ENCODE peak calls at places on chromosomes 13 and 19, in six cellular contexts. Y is NCI-H1092 treated with DMSO at 0.1 percent for 48 hours; T is posterior vena cava; D is activated naive CD4-positive, alpha-beta T cell treated with Interleukin-2 at 50 U/mL for 16 hours; I is nucleus accumbens; R is T-helper 2 cell treated with Interferon-gamma antibody and Interleukin-4, amounts not matched to agents 5 μg/mL and 100 μg/mL, for 36 hours. B is an unnamed sample.

GRCh38 chr13:39581177-39581576 is 21.8 kb downstream of the LHFPL6 start:
- DNase-seq in Y (no peak), T (no peak), D (no peak), I (no peak), R (no peak), B (no peak)

GRCh38 chr13:91930687-91931086 is 532.3 kb downstream of the GPC5 start:
- DNase-seq in Y (no peak), T (no peak), D (no peak), I (no peak), R (no peak), B (no peak)

GRCh38 chr19:33390908-33391630 is 17.6 kb downstream of the CEBPG start:
- DNase-seq in Y (no peak), T (peak; percentile 77), D (no peak), I (no peak), R (no peak), B (no peak)

GRCh38 chr19:49020931-49021895 is 2.9 kb downstream of the CGB3 start:
- DNase-seq in Y (no peak), T (no peak), D (no peak), I (no peak), R (peak; percentile 19), B (no peak)

GRCh38 chr13:40220299-40220935 is 446.0 kb downstream of the FOXO1 start:
- DNase-seq in Y (no peak), T (no peak), D (peak; percentile 54), I (no peak), R (peak; percentile 57), B (no peak)

GRCh38 chr13:70623260-70623659 is 515.0 kb upstream of the KLHL1 start:
- DNase-seq in Y (peak; percentile 43), T (no peak), D (no peak), I (no peak), R (no peak), B (no peak)

GRCh38 chr13:57635541-57635940 is 4.0 kb downstream of the PCDH17 start:
- DNase-seq in Y (no peak), T (no peak), D (no peak), I (no peak), R (no peak), B (no peak)

GRCh38 chr19:1538978-1539377 is 15.1 kb downstream of the PLK5 start:
- DNase-seq in Y (no peak), T (no peak), D (no peak), I (no peak), R (no peak), B (no peak)

GRCh38 chr13:44364601-44365000 is 9.0 kb upstream of the SERP2 start:
- DNase-seq in Y (no peak), T (no peak), D (no peak), I (no peak), R (no peak), B (no peak)

GRCh38 chr19:4338441-4339350 is at the start of gene STAP2:
- DNase-seq in Y (no peak), T (no peak), D (peak; percentile 40), I (no peak), R (no peak), B (no peak)

GRCh38 chr13:53622431-53622830 is 593.8 kb downstream of the OLFM4 start:
- DNase-seq in Y (no peak), T (no peak), D (no peak), I (no peak), R (no peak), B (no peak)

GRCh38 chr13:102838273-102838672 is 7.6 kb upstream of the ERCC5 start:
- DNase-seq in Y (no peak), T (no peak), D (no peak), I (no peak), R (no peak), B (no peak)

B was measured in NK-92 treated with Interleukin-12 subunit alpha and Interleukin-12 subunit beta, amount 100 ng/mL, for 24 hours.